ENCODE peak calls at places on chromosomes 1 and 21, in four cellular contexts. One of them, this sample, is unnamed. For H3K4me1, the result is how much of the 10 kb centered on the place peaks cover.

GRCh38 chr1:182246783-182247182 is 144.8 kb downstream of the GLUL start:
- DNase-seq in HepG2: no peak
- DNase-seq in SK-N-SH: no peak
- DNase-seq in K562: no peak
- DNase-seq in this sample: no peak

GRCh38 chr1:29758764-29759499 is 522.6 kb downstream of the PTPRU start:
- DNase-seq in HepG2: no peak
- DNase-seq in SK-N-SH: no peak
- DNase-seq in K562: peak
- DNase-seq in this sample: no peak

GRCh38 chr1:1179339-1179982 is 5.8 kb downstream of the TTLL10 start:
- DNase-seq in HepG2: no peak
- DNase-seq in SK-N-SH: peak
- DNase-seq in K562: no peak
- DNase-seq in this sample: no peak

GRCh38 chr1:30474818-30475200 is 248.6 kb downstream of the MATN1 start:
- DNase-seq in K562: no peak
- DNase-seq in HepG2: no peak
- DNase-seq in SK-N-SH: no peak
- DNase-seq in this sample: no peak

GRCh38 chr1:166843769-166844596 is 4.7 kb downstream of the POGK start:
- DNase-seq in SK-N-SH: no peak
- DNase-seq in HepG2: no peak
- DNase-seq in K562: no peak
- DNase-seq in this sample: no peak

GRCh38 chr1:193013005-193013404 is 46.2 kb downstream of the UCHL5 start:
- DNase-seq in HepG2: no peak
- DNase-seq in SK-N-SH: no peak
- DNase-seq in K562: no peak
- DNase-seq in this sample: no peak

GRCh38 chr1:93751391-93752250 is 70.0 kb upstream of the BCAR3 start:
- DNase-seq in HepG2: no peak
- DNase-seq in K562: no peak
- DNase-seq in SK-N-SH: no peak
- DNase-seq in this sample: no peak

GRCh38 chr1:100866041-100866900 is 28.4 kb downstream of the EXTL2 start:
- DNase-seq in K562: peak
- DNase-seq in SK-N-SH: peak
- DNase-seq in HepG2: peak
- DNase-seq in this sample: peak

GRCh38 chr1:154982897-154983648 is at the start of gene FLAD1:
- DNase-seq in SK-N-SH: peak
- DNase-seq in K562: peak
- DNase-seq in HepG2: peak
- DNase-seq in this sample: peak

GRCh38 chr1:62727656-62728396 is 39.6 kb upstream of the DOCK7 start:
- DNase-seq in HepG2: no peak
- DNase-seq in K562: peak
- DNase-seq in SK-N-SH: no peak
- DNase-seq in this sample: no peak

GRCh38 chr1:167599839-167600581 is 30.0 kb upstream of the RCSD1 start:
- DNase-seq in K562: peak
- DNase-seq in HepG2: peak
- DNase-seq in SK-N-SH: peak
- DNase-seq in this sample: peak

GRCh38 chr1:169060906-169061683 is 45.4 kb upstream of the ATP1B1 start:
- DNase-seq in HepG2: no peak
- DNase-seq in K562: peak
- DNase-seq in SK-N-SH: no peak
- DNase-seq in this sample: no peak

GRCh38 chr1:231951399-231951798 is 324.8 kb downstream of the DISC1 start:
- DNase-seq in K562: no peak
- DNase-seq in SK-N-SH: no peak
- DNase-seq in HepG2: no peak
- DNase-seq in this sample: no peak

GRCh38 chr1:202710070-202711025 is at the start of gene SYT2:
- DNase-seq in SK-N-SH: peak
- DNase-seq in K562: peak
- DNase-seq in HepG2: no peak
- DNase-seq in this sample: no peak

GRCh38 chr1:215617979-215618378 is 50.9 kb downstream of the KCTD3 start:
- DNase-seq in SK-N-SH: no peak
- DNase-seq in HepG2: no peak
- DNase-seq in K562: no peak
- DNase-seq in this sample: no peak

GRCh38 chr1:71080178-71080781 is 555 bp downstream of the ZRANB2 start:
- DNase-seq in K562: peak
- DNase-seq in HepG2: peak
- DNase-seq in SK-N-SH: peak
- DNase-seq in this sample: no peak

GRCh38 chr1:244064621-244065020 is 13.5 kb downstream of the ZBTB18 start:
- DNase-seq in SK-N-SH: no peak
- DNase-seq in K562: no peak
- DNase-seq in HepG2: no peak
- DNase-seq in this sample: no peak

GRCh38 chr1:1371354-1371740 is 3.7 kb downstream of the AURKAIP1 start:
- DNase-seq in HepG2: no peak
- DNase-seq in K562: no peak
- DNase-seq in SK-N-SH: no peak
- DNase-seq in this sample: no peak

GRCh38 chr1:224779491-224780020 is 149.9 kb upstream of the DNAH14 start:
- DNase-seq in SK-N-SH: no peak
- DNase-seq in K562: no peak
- DNase-seq in HepG2: no peak
- DNase-seq in this sample: no peak

GRCh38 chr1:66282343-66282852 is 251.6 kb upstream of the SGIP1 start:
- DNase-seq in SK-N-SH: no peak
- DNase-seq in K562: no peak
- DNase-seq in HepG2: no peak
- DNase-seq in this sample: peak

GRCh38 chr1:224432141-224432540 is 2.5 kb downstream of the WDR26 start:
- DNase-seq in HepG2: no peak
- DNase-seq in K562: no peak
- DNase-seq in SK-N-SH: no peak
- DNase-seq in this sample: no peak

GRCh38 chr1:211411639-211412038 is 80.3 kb downstream of the RD3 start:
- DNase-seq in K562: no peak
- DNase-seq in HepG2: no peak
- DNase-seq in SK-N-SH: no peak
- DNase-seq in this sample: no peak

GRCh38 chr21:40546657-40547056 is 300.3 kb downstream of the DSCAM start:
- DNase-seq in K562: no peak
- DNase-seq in HepG2: no peak
- DNase-seq in SK-N-SH: no peak
- DNase-seq in this sample: no peak

GRCh38 chr1:29393451-29393826 is 157.1 kb downstream of the PTPRU start:
- DNase-seq in SK-N-SH: no peak
- DNase-seq in K562: no peak
- DNase-seq in HepG2: no peak
- DNase-seq in this sample: no peak

GRCh38 chr1:27576846-27577245 is 27.1 kb downstream of the AHDC1 start:
- DNase-seq in K562: no peak
- DNase-seq in HepG2: no peak
- DNase-seq in SK-N-SH: no peak
- DNase-seq in this sample: no peak

GRCh38 chr1:201088901-201089525 is 23.2 kb downstream of the CACNA1S start:
- DNase-seq in K562: no peak
- DNase-seq in SK-N-SH: no peak
- DNase-seq in HepG2: no peak
- DNase-seq in this sample: no peak

GRCh38 chr1:115179397-115179835 is 90.1 kb upstream of the TSPAN2 start:
- DNase-seq in K562: peak
- DNase-seq in HepG2: peak
- DNase-seq in SK-N-SH: no peak
- DNase-seq in this sample: peak

GRCh38 chr1:107141491-107142369 is 891 bp downstream of the NTNG1 start:
- DNase-seq in SK-N-SH: peak
- DNase-seq in HepG2: peak
- DNase-seq in K562: peak
- DNase-seq in this sample: peak

GRCh38 chr1:23825762-23826522 is 713 bp upstream of the HMGCL start:
- DNase-seq in SK-N-SH: no peak
- DNase-seq in K562: no peak
- DNase-seq in HepG2: no peak
- DNase-seq in this sample: no peak

GRCh38 chr1:22347854-22348760 is 103.5 kb upstream of the ZBTB40 start:
- DNase-seq in SK-N-SH: no peak
- DNase-seq in HepG2: peak
- DNase-seq in K562: no peak
- DNase-seq in this sample: no peak

GRCh38 chr1:101291562-101292035 is 54.8 kb downstream of the S1PR1 start:
- DNase-seq in SK-N-SH: no peak
- DNase-seq in HepG2: peak
- DNase-seq in K562: no peak
- DNase-seq in this sample: no peak

GRCh38 chr1:178986204-178986603 is 39.5 kb upstream of the FAM20B start:
- DNase-seq in HepG2: no peak
- DNase-seq in SK-N-SH: no peak
- DNase-seq in K562: no peak
- DNase-seq in this sample: no peak

GRCh38 chr1:205593967-205594366 is 37.8 kb downstream of the ELK4 start:
- DNase-seq in SK-N-SH: no peak
- DNase-seq in K562: no peak
- DNase-seq in HepG2: no peak
- DNase-seq in this sample: no peak

GRCh38 chr1:10459185-10459584 is 9.4 kb downstream of the CORT start:
- DNase-seq in HepG2: peak
- DNase-seq in SK-N-SH: no peak
- DNase-seq in K562: peak
- DNase-seq in this sample: peak

GRCh38 chr1:106846656-106847055 is 209.8 kb upstream of the PRMT6 start:
- DNase-seq in SK-N-SH: no peak
- DNase-seq in HepG2: no peak
- DNase-seq in K562: no peak
- DNase-seq in this sample: no peak

GRCh38 chr1:45892068-45892785 is 88.8 kb downstream of the MAST2 start:
- DNase-seq in HepG2: peak
- DNase-seq in K562: no peak
- DNase-seq in SK-N-SH: no peak
- DNase-seq in this sample: peak

GRCh38 chr1:109468903-109469302 is 2.6 kb downstream of the SYPL2 start:
- DNase-seq in HepG2: no peak
- DNase-seq in SK-N-SH: no peak
- DNase-seq in K562: no peak
- DNase-seq in this sample: no peak
- TF ChIP-seq ELF1 in HepG2: no peak
- TF ChIP-seq ELF1 in SK-N-SH: no peak
- TF ChIP-seq ELF1 in K562: no peak
- TF ChIP-seq ELF1 in this sample: no peak

DNA sequence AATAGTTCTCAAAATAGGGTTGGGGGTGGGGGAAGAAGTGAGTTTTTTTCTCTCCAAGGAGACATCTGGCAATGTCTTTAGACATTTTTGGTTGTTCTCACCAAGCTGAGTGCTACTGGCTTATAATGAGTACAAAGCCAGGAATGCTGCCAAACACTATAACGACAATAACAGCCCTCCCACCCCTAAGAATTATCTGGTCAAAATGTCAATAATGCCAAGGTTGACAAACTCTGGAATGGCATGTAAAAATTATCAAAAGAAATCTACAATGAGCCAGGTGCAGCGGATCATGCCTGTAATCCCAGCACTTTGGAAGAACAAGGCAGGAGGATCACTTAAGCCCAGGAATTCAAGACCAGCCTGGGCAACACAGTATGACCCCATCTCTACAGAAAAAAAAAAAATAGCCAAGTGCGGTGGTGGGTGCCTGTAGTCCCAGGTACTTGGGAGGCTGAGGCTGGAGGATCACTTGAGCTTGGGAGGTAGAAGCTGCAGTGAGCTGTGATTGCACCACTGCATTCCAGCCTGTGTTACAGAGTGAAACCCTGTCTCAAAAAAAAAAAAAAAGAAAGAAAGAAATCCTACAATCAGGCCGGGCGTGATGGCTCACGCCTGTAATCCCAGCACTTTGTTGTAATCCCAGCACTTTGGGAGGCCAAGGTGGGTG is 2.5 kb downstream of the ATP5PF start:
- DNase-seq in SK-N-SH: no peak
- DNase-seq in HepG2: no peak
- DNase-seq in K562: no peak
- DNase-seq in this sample: no peak
- H3K4me1 ChIP-seq in SK-N-SH: under half
- H3K4me1 ChIP-seq in HepG2: under half
- H3K4me1 ChIP-seq in K562: under half
- H3K4me1 ChIP-seq in this sample: under half

GRCh38 chr1:248686815-248687214 is 15.8 kb downstream of the OR14I1 start:
- DNase-seq in K562: peak
- DNase-seq in SK-N-SH: peak
- DNase-seq in HepG2: no peak
- DNase-seq in this sample: no peak
- TF ChIP-seq ELF1 in K562: no peak
- TF ChIP-seq ELF1 in SK-N-SH: no peak
- TF ChIP-seq ELF1 in HepG2: no peak
- TF ChIP-seq ELF1 in this sample: no peak

DNA sequence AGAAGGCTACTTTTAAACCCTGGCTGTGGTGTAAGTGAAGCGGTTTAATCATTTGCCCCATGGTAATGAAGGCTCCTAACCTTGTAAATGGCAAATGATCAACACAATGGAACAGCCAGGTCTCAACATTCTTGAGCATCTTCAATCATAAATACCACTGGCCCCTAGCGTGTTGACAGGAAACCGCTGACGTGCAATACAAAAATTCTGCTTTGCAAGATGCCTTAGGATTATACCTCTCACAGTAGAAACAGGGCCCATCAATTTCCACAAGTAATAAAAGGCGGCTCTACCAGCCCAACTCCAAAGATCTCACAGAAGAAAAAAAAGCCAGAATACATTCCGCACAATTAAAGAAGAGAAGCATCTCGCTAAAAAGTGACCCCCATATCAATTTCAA is 32.8 kb downstream of the LGALS8 start:
- DNase-seq in SK-N-SH: no peak
- DNase-seq in HepG2: no peak
- DNase-seq in K562: no peak
- DNase-seq in this sample: no peak
- H3K4me1 ChIP-seq in SK-N-SH: under half
- H3K4me1 ChIP-seq in HepG2: under half
- H3K4me1 ChIP-seq in K562: under half
- H3K4me1 ChIP-seq in this sample: under half

GRCh38 chr1:208160259-208160819 is 83.8 kb downstream of the PLXNA2 start:
- DNase-seq in SK-N-SH: no peak
- DNase-seq in K562: peak
- DNase-seq in HepG2: no peak
- DNase-seq in this sample: no peak
- TF ChIP-seq ELF1 in SK-N-SH: no peak
- TF ChIP-seq ELF1 in K562: no peak
- TF ChIP-seq ELF1 in HepG2: no peak
- TF ChIP-seq ELF1 in this sample: no peak